ENCODE peak calls at places on chromosomes 3 and 15, in seven cellular contexts. One of them, this sample, is unnamed.

GRCh38 chr15:90871716-90872480 is 3.5 kb downstream of the FURIN start:
- DNase-seq in kidney: no peak
- DNase-seq in body of pancreas: peak
- DNase-seq in stomach: no peak
- DNase-seq in CD8-positive, alpha-beta T cell: no peak
- DNase-seq in RWPE1: peak
- DNase-seq in AG04450: no peak
- DNase-seq in this sample: no peak

GRCh38 chr3:53040361-53040820 is 5.5 kb downstream of the SFMBT1 start:
- DNase-seq in kidney: no peak
- DNase-seq in body of pancreas: no peak
- DNase-seq in stomach: no peak
- DNase-seq in CD8-positive, alpha-beta T cell: no peak
- DNase-seq in RWPE1: no peak
- DNase-seq in AG04450: no peak
- DNase-seq in this sample: no peak

GRCh38 chr3:114527036-114527644 is 233.3 kb downstream of the TIGIT start:
- DNase-seq in kidney: no peak
- DNase-seq in body of pancreas: no peak
- DNase-seq in stomach: no peak
- DNase-seq in CD8-positive, alpha-beta T cell: no peak
- DNase-seq in RWPE1: peak
- DNase-seq in AG04450: no peak
- DNase-seq in this sample: no peak

GRCh38 chr15:101446527-101447167 is 42.9 kb downstream of the PCSK6 start:
- DNase-seq in kidney: peak
- DNase-seq in body of pancreas: no peak
- DNase-seq in stomach: peak
- DNase-seq in CD8-positive, alpha-beta T cell: no peak
- DNase-seq in RWPE1: no peak
- DNase-seq in AG04450: no peak
- DNase-seq in this sample: no peak

GRCh38 chr3:69774029-69774428 is 34.8 kb downstream of the MITF start:
- DNase-seq in kidney: no peak
- DNase-seq in body of pancreas: peak
- DNase-seq in stomach: peak
- DNase-seq in CD8-positive, alpha-beta T cell: no peak
- DNase-seq in RWPE1: no peak
- DNase-seq in AG04450: no peak
- DNase-seq in this sample: no peak

GRCh38 chr3:45095916-45096526 is 50.2 kb downstream of the CDCP1 start:
- DNase-seq in kidney: no peak
- DNase-seq in body of pancreas: peak
- DNase-seq in stomach: no peak
- DNase-seq in CD8-positive, alpha-beta T cell: no peak
- DNase-seq in RWPE1: no peak
- DNase-seq in AG04450: no peak
- DNase-seq in this sample: no peak

GRCh38 chr3:127746400-127747057 is 73.8 kb downstream of the ABTB1 start:
- DNase-seq in kidney: no peak
- DNase-seq in body of pancreas: no peak
- DNase-seq in stomach: no peak
- DNase-seq in CD8-positive, alpha-beta T cell: no peak
- DNase-seq in RWPE1: no peak
- DNase-seq in AG04450: no peak
- DNase-seq in this sample: no peak

GRCh38 chr15:64010719-64011118 is 35.6 kb downstream of the DAPK2 start:
- DNase-seq in kidney: peak
- DNase-seq in body of pancreas: peak
- DNase-seq in stomach: peak
- DNase-seq in CD8-positive, alpha-beta T cell: peak
- DNase-seq in RWPE1: peak
- DNase-seq in AG04450: no peak
- DNase-seq in this sample: no peak

GRCh38 chr3:81744366-81744765 is 17.1 kb downstream of the GBE1 start:
- DNase-seq in kidney: no peak
- DNase-seq in body of pancreas: no peak
- DNase-seq in stomach: no peak
- DNase-seq in CD8-positive, alpha-beta T cell: no peak
- DNase-seq in RWPE1: peak
- DNase-seq in AG04450: peak
- DNase-seq in this sample: no peak

GRCh38 chr3:135869439-135870105 is 96.0 kb upstream of the PPP2R3A start:
- DNase-seq in kidney: no peak
- DNase-seq in body of pancreas: no peak
- DNase-seq in stomach: no peak
- DNase-seq in CD8-positive, alpha-beta T cell: no peak
- DNase-seq in RWPE1: no peak
- DNase-seq in AG04450: no peak
- DNase-seq in this sample: no peak

GRCh38 chr3:60755094-60755493 is 496.2 kb downstream of the FHIT start:
- DNase-seq in kidney: no peak
- DNase-seq in body of pancreas: peak
- DNase-seq in stomach: no peak
- DNase-seq in CD8-positive, alpha-beta T cell: no peak
- DNase-seq in RWPE1: no peak
- DNase-seq in AG04450: no peak
- DNase-seq in this sample: peak

GRCh38 chr15:53962646-53963561 is 15.3 kb upstream of the UNC13C start:
- DNase-seq in kidney: no peak
- DNase-seq in body of pancreas: peak
- DNase-seq in stomach: peak
- DNase-seq in CD8-positive, alpha-beta T cell: no peak
- DNase-seq in RWPE1: no peak
- DNase-seq in AG04450: no peak
- DNase-seq in this sample: peak

GRCh38 chr15:81329446-81329845 is 5.5 kb upstream of the STARD5 start:
- DNase-seq in kidney: no peak
- DNase-seq in body of pancreas: no peak
- DNase-seq in stomach: no peak
- DNase-seq in CD8-positive, alpha-beta T cell: no peak
- DNase-seq in RWPE1: no peak
- DNase-seq in AG04450: no peak
- DNase-seq in this sample: no peak

GRCh38 chr15:38745611-38746010 is 181.0 kb upstream of the RASGRP1 start:
- DNase-seq in kidney: no peak
- DNase-seq in body of pancreas: no peak
- DNase-seq in stomach: no peak
- DNase-seq in CD8-positive, alpha-beta T cell: no peak
- DNase-seq in RWPE1: no peak
- DNase-seq in AG04450: no peak
- DNase-seq in this sample: no peak

GRCh38 chr15:92909131-92909781 is 9.1 kb downstream of the CHD2 start:
- DNase-seq in kidney: no peak
- DNase-seq in body of pancreas: no peak
- DNase-seq in stomach: no peak
- DNase-seq in CD8-positive, alpha-beta T cell: no peak
- DNase-seq in RWPE1: no peak
- DNase-seq in AG04450: no peak
- DNase-seq in this sample: no peak

GRCh38 chr3:12679468-12679867 is 15.6 kb upstream of the RAF1 start:
- DNase-seq in kidney: no peak
- DNase-seq in body of pancreas: no peak
- DNase-seq in stomach: no peak
- DNase-seq in CD8-positive, alpha-beta T cell: no peak
- DNase-seq in RWPE1: peak
- DNase-seq in AG04450: peak
- DNase-seq in this sample: no peak

GRCh38 chr15:80265021-80265420 is 13.0 kb upstream of the CTXND1 start:
- DNase-seq in kidney: no peak
- DNase-seq in body of pancreas: no peak
- DNase-seq in stomach: no peak
- DNase-seq in CD8-positive, alpha-beta T cell: no peak
- DNase-seq in RWPE1: no peak
- DNase-seq in AG04450: no peak
- DNase-seq in this sample: no peak

GRCh38 chr15:70033529-70034140 is 64.1 kb downstream of the TLE3 start:
- DNase-seq in kidney: peak
- DNase-seq in body of pancreas: no peak
- DNase-seq in stomach: no peak
- DNase-seq in CD8-positive, alpha-beta T cell: no peak
- DNase-seq in RWPE1: peak
- DNase-seq in AG04450: no peak
- DNase-seq in this sample: no peak

GRCh38 chr3:115885621-115886020 is 262.3 kb downstream of the GAP43 start:
- DNase-seq in kidney: no peak
- DNase-seq in body of pancreas: no peak
- DNase-seq in stomach: no peak
- DNase-seq in CD8-positive, alpha-beta T cell: no peak
- DNase-seq in RWPE1: no peak
- DNase-seq in AG04450: no peak
- DNase-seq in this sample: no peak

GRCh38 chr15:85706779-85707518 is 87.8 kb downstream of the KLHL25 start:
- DNase-seq in kidney: no peak
- DNase-seq in body of pancreas: peak
- DNase-seq in stomach: no peak
- DNase-seq in CD8-positive, alpha-beta T cell: no peak
- DNase-seq in RWPE1: no peak
- DNase-seq in AG04450: no peak
- DNase-seq in this sample: no peak

GRCh38 chr3:195768414-195768813 is 43.3 kb downstream of the MUC4 start:
- DNase-seq in kidney: no peak
- DNase-seq in body of pancreas: no peak
- DNase-seq in stomach: no peak
- DNase-seq in CD8-positive, alpha-beta T cell: no peak
- DNase-seq in RWPE1: no peak
- DNase-seq in AG04450: no peak
- DNase-seq in this sample: no peak

GRCh38 chr3:127448161-127448561 is 142.4 kb downstream of the TPRA1 start:
- DNase-seq in kidney: peak
- DNase-seq in body of pancreas: peak
- DNase-seq in stomach: peak
- DNase-seq in CD8-positive, alpha-beta T cell: no peak
- DNase-seq in RWPE1: no peak
- DNase-seq in AG04450: no peak
- DNase-seq in this sample: no peak

GRCh38 chr15:40054056-40054745 is 15.2 kb upstream of the SRP14 start:
- DNase-seq in kidney: no peak
- DNase-seq in body of pancreas: no peak
- DNase-seq in stomach: no peak
- DNase-seq in CD8-positive, alpha-beta T cell: no peak
- DNase-seq in RWPE1: no peak
- DNase-seq in AG04450: no peak
- DNase-seq in this sample: no peak

GRCh38 chr15:40052604-40053003 is 13.6 kb upstream of the SRP14 start:
- DNase-seq in kidney: no peak
- DNase-seq in body of pancreas: no peak
- DNase-seq in stomach: no peak
- DNase-seq in CD8-positive, alpha-beta T cell: no peak
- DNase-seq in RWPE1: no peak
- DNase-seq in AG04450: no peak
- DNase-seq in this sample: no peak

GRCh38 chr15:40051616-40052415 is 12.8 kb upstream of the SRP14 start:
- DNase-seq in kidney: no peak
- DNase-seq in body of pancreas: no peak
- DNase-seq in stomach: no peak
- DNase-seq in CD8-positive, alpha-beta T cell: no peak
- DNase-seq in RWPE1: no peak
- DNase-seq in AG04450: no peak
- DNase-seq in this sample: no peak

GRCh38 chr15:40054746-40055575 is 16.0 kb upstream of the SRP14 start:
- DNase-seq in kidney: peak
- DNase-seq in body of pancreas: peak
- DNase-seq in stomach: peak
- DNase-seq in CD8-positive, alpha-beta T cell: no peak
- DNase-seq in RWPE1: no peak
- DNase-seq in AG04450: no peak
- DNase-seq in this sample: no peak

GRCh38 chr15:40053234-40054055 is 14.5 kb upstream of the SRP14 start:
- DNase-seq in kidney: no peak
- DNase-seq in body of pancreas: no peak
- DNase-seq in stomach: no peak
- DNase-seq in CD8-positive, alpha-beta T cell: no peak
- DNase-seq in RWPE1: no peak
- DNase-seq in AG04450: no peak
- DNase-seq in this sample: no peak
- TF ChIP-seq CTCF in kidney: no peak
- TF ChIP-seq CTCF in body of pancreas: no peak
- TF ChIP-seq CTCF in stomach: no peak
- TF ChIP-seq CTCF in CD8-positive, alpha-beta T cell: no peak
- TF ChIP-seq CTCF in RWPE1: no peak
- TF ChIP-seq CTCF in AG04450: no peak
- TF ChIP-seq CTCF in this sample: no peak

GRCh38 chr3:25508433-25508832 is 80.4 kb downstream of the RARB start:
- DNase-seq in kidney: no peak
- DNase-seq in body of pancreas: no peak
- DNase-seq in stomach: no peak
- DNase-seq in CD8-positive, alpha-beta T cell: no peak
- DNase-seq in RWPE1: no peak
- DNase-seq in AG04450: no peak
- DNase-seq in this sample: no peak

GRCh38 chr3:25503758-25504157 is 75.7 kb downstream of the RARB start:
- DNase-seq in kidney: no peak
- DNase-seq in body of pancreas: no peak
- DNase-seq in stomach: no peak
- DNase-seq in CD8-positive, alpha-beta T cell: no peak
- DNase-seq in RWPE1: no peak
- DNase-seq in AG04450: no peak
- DNase-seq in this sample: no peak

GRCh38 chr3:25507811-25508210 is 79.7 kb downstream of the RARB start:
- DNase-seq in kidney: no peak
- DNase-seq in body of pancreas: no peak
- DNase-seq in stomach: no peak
- DNase-seq in CD8-positive, alpha-beta T cell: no peak
- DNase-seq in RWPE1: no peak
- DNase-seq in AG04450: no peak
- DNase-seq in this sample: no peak

GRCh38 chr3:25508901-25509300 is 80.8 kb downstream of the RARB start:
- DNase-seq in kidney: no peak
- DNase-seq in body of pancreas: no peak
- DNase-seq in stomach: no peak
- DNase-seq in CD8-positive, alpha-beta T cell: no peak
- DNase-seq in RWPE1: no peak
- DNase-seq in AG04450: no peak
- DNase-seq in this sample: no peak

GRCh38 chr3:25505581-25505980 is 77.5 kb downstream of the RARB start:
- DNase-seq in kidney: no peak
- DNase-seq in body of pancreas: no peak
- DNase-seq in stomach: no peak
- DNase-seq in CD8-positive, alpha-beta T cell: no peak
- DNase-seq in RWPE1: no peak
- DNase-seq in AG04450: no peak
- DNase-seq in this sample: no peak
- TF ChIP-seq CTCF in kidney: no peak
- TF ChIP-seq CTCF in body of pancreas: no peak
- TF ChIP-seq CTCF in stomach: no peak
- TF ChIP-seq CTCF in CD8-positive, alpha-beta T cell: no peak
- TF ChIP-seq CTCF in RWPE1: no peak
- TF ChIP-seq CTCF in AG04450: no peak
- TF ChIP-seq CTCF in this sample: no peak

GRCh38 chr15:28980709-28981350 is 95.1 kb downstream of the APBA2 start:
- DNase-seq in kidney: no peak
- DNase-seq in body of pancreas: no peak
- DNase-seq in stomach: no peak
- DNase-seq in CD8-positive, alpha-beta T cell: no peak
- DNase-seq in RWPE1: no peak
- DNase-seq in AG04450: no peak
- DNase-seq in this sample: no peak
- TF ChIP-seq CTCF in kidney: no peak
- TF ChIP-seq CTCF in body of pancreas: no peak
- TF ChIP-seq CTCF in stomach: no peak
- TF ChIP-seq CTCF in CD8-positive, alpha-beta T cell: no peak
- TF ChIP-seq CTCF in RWPE1: no peak
- TF ChIP-seq CTCF in AG04450: no peak
- TF ChIP-seq CTCF in this sample: no peak

GRCh38 chr15:45428491-45428890 is 50.1 kb upstream of the GATM start:
- DNase-seq in kidney: no peak
- DNase-seq in body of pancreas: no peak
- DNase-seq in stomach: no peak
- DNase-seq in CD8-positive, alpha-beta T cell: no peak
- DNase-seq in RWPE1: no peak
- DNase-seq in AG04450: no peak
- DNase-seq in this sample: no peak
- TF ChIP-seq CTCF in kidney: no peak
- TF ChIP-seq CTCF in body of pancreas: no peak
- TF ChIP-seq CTCF in stomach: no peak
- TF ChIP-seq CTCF in CD8-positive, alpha-beta T cell: no peak
- TF ChIP-seq CTCF in RWPE1: no peak
- TF ChIP-seq CTCF in AG04450: no peak
- TF ChIP-seq CTCF in this sample: no peak